ENCODE peak calls at places on chromosomes 7 and 10, in seven cellular contexts. One of them, this sample, is unnamed.

GRCh38 chr10:18312385-18313145 is 172.3 kb downstream of the CACNB2 start:
- DNase-seq in K562: peak
- DNase-seq in OCI-LY7: peak
- DNase-seq in PC-3: peak
- DNase-seq in GM20000: peak
- DNase-seq in progenitor cell of endocrine pancreas: no peak
- DNase-seq in colonic mucosa: no peak
- DNase-seq in this sample: peak

GRCh38 chr7:83708531-83708930 is 59.6 kb upstream of the SEMA3E start:
- DNase-seq in K562: no peak
- DNase-seq in OCI-LY7: no peak
- DNase-seq in PC-3: no peak
- DNase-seq in GM20000: no peak
- DNase-seq in progenitor cell of endocrine pancreas: no peak
- DNase-seq in colonic mucosa: no peak
- DNase-seq in this sample: no peak

GRCh38 chr7:45583296-45583695 is 9.1 kb downstream of the ADCY1 start:
- DNase-seq in K562: no peak
- DNase-seq in OCI-LY7: no peak
- DNase-seq in PC-3: no peak
- DNase-seq in GM20000: no peak
- DNase-seq in progenitor cell of endocrine pancreas: no peak
- DNase-seq in colonic mucosa: no peak
- DNase-seq in this sample: no peak

GRCh38 chr10:112951349-112952281 is 1.6 kb downstream of the TCF7L2 start:
- DNase-seq in K562: peak
- DNase-seq in OCI-LY7: peak
- DNase-seq in PC-3: peak
- DNase-seq in GM20000: peak
- DNase-seq in progenitor cell of endocrine pancreas: peak
- DNase-seq in colonic mucosa: peak
- DNase-seq in this sample: peak

GRCh38 chr10:7534480-7534852 is 123.6 kb upstream of the SFMBT2 start:
- DNase-seq in K562: no peak
- DNase-seq in OCI-LY7: no peak
- DNase-seq in PC-3: no peak
- DNase-seq in GM20000: no peak
- DNase-seq in progenitor cell of endocrine pancreas: no peak
- DNase-seq in colonic mucosa: no peak
- DNase-seq in this sample: no peak

GRCh38 chr10:89003344-89003743 is 12.7 kb downstream of the FAS start:
- DNase-seq in K562: no peak
- DNase-seq in OCI-LY7: peak
- DNase-seq in PC-3: no peak
- DNase-seq in GM20000: no peak
- DNase-seq in progenitor cell of endocrine pancreas: no peak
- DNase-seq in colonic mucosa: no peak
- DNase-seq in this sample: no peak

GRCh38 chr7:43096875-43097274 is 15.6 kb upstream of the HECW1 start:
- DNase-seq in K562: no peak
- DNase-seq in OCI-LY7: peak
- DNase-seq in PC-3: no peak
- DNase-seq in GM20000: no peak
- DNase-seq in progenitor cell of endocrine pancreas: no peak
- DNase-seq in colonic mucosa: no peak
- DNase-seq in this sample: no peak

GRCh38 chr10:50614444-50615137 is 9.2 kb downstream of the SGMS1 start:
- DNase-seq in K562: peak
- DNase-seq in OCI-LY7: peak
- DNase-seq in PC-3: peak
- DNase-seq in GM20000: no peak
- DNase-seq in progenitor cell of endocrine pancreas: no peak
- DNase-seq in colonic mucosa: no peak
- DNase-seq in this sample: peak

GRCh38 chr7:28955723-28956607 is 2.2 kb downstream of the TRIL start:
- DNase-seq in K562: no peak
- DNase-seq in OCI-LY7: no peak
- DNase-seq in PC-3: peak
- DNase-seq in GM20000: peak
- DNase-seq in progenitor cell of endocrine pancreas: peak
- DNase-seq in colonic mucosa: peak
- DNase-seq in this sample: peak

GRCh38 chr10:77771450-77771849 is 133.8 kb upstream of the KCNMA1 start:
- DNase-seq in K562: no peak
- DNase-seq in OCI-LY7: no peak
- DNase-seq in PC-3: no peak
- DNase-seq in GM20000: no peak
- DNase-seq in progenitor cell of endocrine pancreas: no peak
- DNase-seq in colonic mucosa: no peak
- DNase-seq in this sample: no peak

GRCh38 chr7:3922175-3922635 is 621.2 kb downstream of the SDK1 start:
- DNase-seq in K562: peak
- DNase-seq in OCI-LY7: peak
- DNase-seq in PC-3: peak
- DNase-seq in GM20000: no peak
- DNase-seq in progenitor cell of endocrine pancreas: no peak
- DNase-seq in colonic mucosa: peak
- DNase-seq in this sample: no peak

GRCh38 chr10:114412907-114413386 is 8.6 kb upstream of the AFAP1L2 start:
- DNase-seq in K562: no peak
- DNase-seq in OCI-LY7: no peak
- DNase-seq in PC-3: peak
- DNase-seq in GM20000: no peak
- DNase-seq in progenitor cell of endocrine pancreas: no peak
- DNase-seq in colonic mucosa: no peak
- DNase-seq in this sample: no peak

GRCh38 chr10:99467236-99467999 is 37.0 kb upstream of the GOT1 start:
- DNase-seq in K562: no peak
- DNase-seq in OCI-LY7: no peak
- DNase-seq in PC-3: peak
- DNase-seq in GM20000: no peak
- DNase-seq in progenitor cell of endocrine pancreas: no peak
- DNase-seq in colonic mucosa: no peak
- DNase-seq in this sample: no peak

GRCh38 chr10:77463499-77463898 is 174.1 kb downstream of the KCNMA1 start:
- DNase-seq in K562: no peak
- DNase-seq in OCI-LY7: no peak
- DNase-seq in PC-3: peak
- DNase-seq in GM20000: no peak
- DNase-seq in progenitor cell of endocrine pancreas: no peak
- DNase-seq in colonic mucosa: no peak
- DNase-seq in this sample: no peak

GRCh38 chr7:24721378-24722030 is 35.8 kb downstream of the GSDME start:
- DNase-seq in K562: no peak
- DNase-seq in OCI-LY7: peak
- DNase-seq in PC-3: peak
- DNase-seq in GM20000: no peak
- DNase-seq in progenitor cell of endocrine pancreas: no peak
- DNase-seq in colonic mucosa: no peak
- DNase-seq in this sample: no peak

GRCh38 chr10:113273151-113273876 is 279.5 kb upstream of the HABP2 start:
- DNase-seq in K562: no peak
- DNase-seq in OCI-LY7: no peak
- DNase-seq in PC-3: no peak
- DNase-seq in GM20000: no peak
- DNase-seq in progenitor cell of endocrine pancreas: no peak
- DNase-seq in colonic mucosa: peak
- DNase-seq in this sample: no peak

GRCh38 chr7:76220185-76221057 is 18.7 kb downstream of the SRRM3 start:
- DNase-seq in K562: peak
- DNase-seq in OCI-LY7: no peak
- DNase-seq in PC-3: peak
- DNase-seq in GM20000: no peak
- DNase-seq in progenitor cell of endocrine pancreas: no peak
- DNase-seq in colonic mucosa: no peak
- DNase-seq in this sample: no peak

GRCh38 chr10:37992083-37992482 is 15.6 kb upstream of the ZNF25 start:
- DNase-seq in K562: peak
- DNase-seq in OCI-LY7: no peak
- DNase-seq in PC-3: no peak
- DNase-seq in GM20000: peak
- DNase-seq in progenitor cell of endocrine pancreas: no peak
- DNase-seq in colonic mucosa: no peak
- DNase-seq in this sample: no peak

GRCh38 chr7:19488056-19488455 is 220.8 kb downstream of the POLR1F start:
- DNase-seq in K562: no peak
- DNase-seq in OCI-LY7: no peak
- DNase-seq in PC-3: no peak
- DNase-seq in GM20000: no peak
- DNase-seq in progenitor cell of endocrine pancreas: no peak
- DNase-seq in colonic mucosa: no peak
- DNase-seq in this sample: no peak

GRCh38 chr7:24290004-24290641 is 6.1 kb downstream of the NPY start:
- DNase-seq in K562: peak
- DNase-seq in OCI-LY7: peak
- DNase-seq in PC-3: peak
- DNase-seq in GM20000: peak
- DNase-seq in progenitor cell of endocrine pancreas: no peak
- DNase-seq in colonic mucosa: peak
- DNase-seq in this sample: peak

GRCh38 chr10:59586407-59586891 is 123.2 kb downstream of the SLC16A9 start:
- DNase-seq in K562: no peak
- DNase-seq in OCI-LY7: no peak
- DNase-seq in PC-3: peak
- DNase-seq in GM20000: no peak
- DNase-seq in progenitor cell of endocrine pancreas: no peak
- DNase-seq in colonic mucosa: no peak
- DNase-seq in this sample: no peak

GRCh38 chr7:116242759-116243158 is 32.4 kb downstream of the TES start:
- DNase-seq in K562: no peak
- DNase-seq in OCI-LY7: no peak
- DNase-seq in PC-3: no peak
- DNase-seq in GM20000: no peak
- DNase-seq in progenitor cell of endocrine pancreas: no peak
- DNase-seq in colonic mucosa: no peak
- DNase-seq in this sample: no peak

GRCh38 chr7:82567356-82567755 is 123.8 kb upstream of the CACNA2D1 start:
- DNase-seq in K562: no peak
- DNase-seq in OCI-LY7: no peak
- DNase-seq in PC-3: no peak
- DNase-seq in GM20000: no peak
- DNase-seq in progenitor cell of endocrine pancreas: no peak
- DNase-seq in colonic mucosa: no peak
- DNase-seq in this sample: peak

GRCh38 chr7:1545417-1546246 is 10.4 kb downstream of the TMEM184A start:
- DNase-seq in K562: no peak
- DNase-seq in OCI-LY7: peak
- DNase-seq in PC-3: no peak
- DNase-seq in GM20000: no peak
- DNase-seq in progenitor cell of endocrine pancreas: no peak
- DNase-seq in colonic mucosa: no peak
- DNase-seq in this sample: no peak
- TF ChIP-seq CTCF in K562: peak
- TF ChIP-seq CTCF in OCI-LY7: peak
- TF ChIP-seq CTCF in PC-3: peak
- TF ChIP-seq CTCF in GM20000: no peak
- TF ChIP-seq CTCF in progenitor cell of endocrine pancreas: no peak
- TF ChIP-seq CTCF in colonic mucosa: no peak
- TF ChIP-seq CTCF in this sample: peak

GRCh38 chr10:67127441-67127840 is 201.6 kb downstream of the LRRTM3 start:
- DNase-seq in K562: no peak
- DNase-seq in OCI-LY7: no peak
- DNase-seq in PC-3: no peak
- DNase-seq in GM20000: no peak
- DNase-seq in progenitor cell of endocrine pancreas: no peak
- DNase-seq in colonic mucosa: no peak
- DNase-seq in this sample: no peak
- TF ChIP-seq CTCF in K562: no peak
- TF ChIP-seq CTCF in OCI-LY7: no peak
- TF ChIP-seq CTCF in PC-3: no peak
- TF ChIP-seq CTCF in GM20000: no peak
- TF ChIP-seq CTCF in progenitor cell of endocrine pancreas: no peak
- TF ChIP-seq CTCF in colonic mucosa: no peak
- TF ChIP-seq CTCF in this sample: no peak

GRCh38 chr7:13989138-13989943 is at the start of gene ETV1:
- DNase-seq in K562: peak
- DNase-seq in OCI-LY7: no peak
- DNase-seq in PC-3: peak
- DNase-seq in GM20000: no peak
- DNase-seq in progenitor cell of endocrine pancreas: peak
- DNase-seq in colonic mucosa: peak
- DNase-seq in this sample: no peak
- TF ChIP-seq CTCF in K562: peak
- TF ChIP-seq CTCF in OCI-LY7: no peak
- TF ChIP-seq CTCF in PC-3: peak
- TF ChIP-seq CTCF in GM20000: no peak
- TF ChIP-seq CTCF in progenitor cell of endocrine pancreas: peak
- TF ChIP-seq CTCF in colonic mucosa: no peak
- TF ChIP-seq CTCF in this sample: no peak

GRCh38 chr10:132963430-132963960 is 21.1 kb upstream of the CFAP46 start:
- DNase-seq in K562: no peak
- DNase-seq in OCI-LY7: no peak
- DNase-seq in PC-3: no peak
- DNase-seq in GM20000: no peak
- DNase-seq in progenitor cell of endocrine pancreas: no peak
- DNase-seq in colonic mucosa: no peak
- DNase-seq in this sample: no peak

GRCh38 chr10:132960651-132961419 is 18.5 kb upstream of the CFAP46 start:
- DNase-seq in K562: no peak
- DNase-seq in OCI-LY7: no peak
- DNase-seq in PC-3: no peak
- DNase-seq in GM20000: no peak
- DNase-seq in progenitor cell of endocrine pancreas: no peak
- DNase-seq in colonic mucosa: no peak
- DNase-seq in this sample: no peak

GRCh38 chr10:132961420-132961803 is 19.0 kb upstream of the CFAP46 start:
- DNase-seq in K562: no peak
- DNase-seq in OCI-LY7: no peak
- DNase-seq in PC-3: no peak
- DNase-seq in GM20000: no peak
- DNase-seq in progenitor cell of endocrine pancreas: no peak
- DNase-seq in colonic mucosa: no peak
- DNase-seq in this sample: no peak

GRCh38 chr10:132962623-132963429 is 20.5 kb upstream of the CFAP46 start:
- DNase-seq in K562: no peak
- DNase-seq in OCI-LY7: no peak
- DNase-seq in PC-3: no peak
- DNase-seq in GM20000: peak
- DNase-seq in progenitor cell of endocrine pancreas: no peak
- DNase-seq in colonic mucosa: no peak
- DNase-seq in this sample: no peak

DNA sequence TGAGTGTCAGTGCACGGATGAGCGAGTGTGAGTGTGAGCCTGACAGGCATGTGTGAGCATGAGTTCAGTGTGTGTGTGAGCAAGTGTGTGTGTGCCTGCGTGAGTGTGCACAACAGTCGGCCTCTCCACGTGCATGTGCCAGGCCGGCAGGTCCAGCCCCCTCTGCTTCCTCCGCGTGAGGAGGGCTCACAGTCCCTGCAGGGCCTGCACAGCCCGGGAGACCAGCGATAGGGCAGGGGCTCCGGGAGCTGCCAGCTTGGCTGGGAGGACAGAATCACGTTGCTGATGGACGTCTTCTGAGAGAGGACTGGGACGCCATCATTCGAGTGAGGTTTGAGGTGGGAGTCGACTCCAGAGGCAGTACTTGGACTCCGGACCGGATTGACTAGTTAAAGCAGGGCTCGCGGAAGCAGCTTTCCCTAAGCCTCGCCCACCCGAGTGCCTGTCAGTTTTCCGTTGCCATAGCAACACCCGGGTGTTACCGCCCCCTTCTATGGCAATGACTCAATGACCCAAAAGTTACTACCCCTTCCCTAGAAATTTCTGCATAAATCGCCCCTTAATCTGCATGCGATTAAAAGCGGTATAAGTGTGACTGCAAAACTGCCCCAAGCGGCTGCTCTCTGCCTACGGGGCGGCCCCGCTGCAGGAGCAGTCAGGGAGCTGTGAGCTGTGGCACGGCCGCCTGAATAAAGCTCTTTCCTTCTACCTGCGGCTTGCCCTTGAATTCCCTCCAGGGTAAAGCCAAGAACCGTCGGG is 19.7 kb upstream of the CFAP46 start:
- DNase-seq in K562: peak
- DNase-seq in OCI-LY7: peak
- DNase-seq in PC-3: peak
- DNase-seq in GM20000: peak
- DNase-seq in progenitor cell of endocrine pancreas: peak
- DNase-seq in colonic mucosa: peak
- DNase-seq in this sample: peak
- TF ChIP-seq CTCF in K562: no peak
- TF ChIP-seq CTCF in OCI-LY7: peak
- TF ChIP-seq CTCF in PC-3: no peak
- TF ChIP-seq CTCF in GM20000: no peak
- TF ChIP-seq CTCF in progenitor cell of endocrine pancreas: peak
- TF ChIP-seq CTCF in colonic mucosa: no peak
- TF ChIP-seq CTCF in this sample: no peak

This sample was measured in GM13977.